ENCODE peak calls at places on chromosomes 3 and 15, in four cellular contexts. E is HepG2, W is NT2/D1, Y is K562. X is an unnamed sample.

GRCh38 chr15:75836953-75837321 is 6.3 kb upstream of the UBE2Q2 start:
- DNase-seq in E (no peak), W (no peak), Y (no peak), X (peak; percentile 69)

GRCh38 chr3:14440531-14441239 is 38.3 kb downstream of the SLC6A6 start:
- DNase-seq in E (no peak), W (no peak), Y (no peak), X (no peak)

GRCh38 chr3:47571391-47572165 is 7.1 kb downstream of the CSPG5 start:
- DNase-seq in E (no peak), W (no peak), Y (no peak), X (no peak)

GRCh38 chr3:15305366-15305844 is 27.0 kb downstream of the SH3BP5 start:
- DNase-seq in E (no peak), W (no peak), Y (peak; percentile 94), X (no peak)

GRCh38 chr3:190384241-190384863 is 3.6 kb upstream of the CLDN16 start:
- DNase-seq in E (peak; percentile 83), W (no peak), Y (no peak), X (peak; percentile 19)

GRCh38 chr15:89383635-89384604 is 49.3 kb upstream of the POLG start:
- DNase-seq in E (no peak), W (no peak), Y (peak; percentile 27), X (no peak)

GRCh38 chr3:13890377-13891016 is 10.6 kb upstream of the WNT7A start:
- DNase-seq in E (no peak), W (no peak), Y (peak; percentile 58), X (no peak)

GRCh38 chr3:63864008-63864871 is 573 bp downstream of the ATXN7 start:
- DNase-seq in E (no peak), W (no peak), Y (peak; percentile 71), X (no peak)

GRCh38 chr15:51303462-51303861 is 34.9 kb downstream of the CYP19A1 start:
- DNase-seq in E (no peak), W (no peak), Y (no peak), X (peak; percentile 15)

GRCh38 chr3:59938857-59939256 is 889.0 kb upstream of the CFAP20DC start:
- DNase-seq in E (no peak), W (no peak), Y (no peak), X (no peak)

GRCh38 chr3:135895734-135896121 is 69.8 kb upstream of the PPP2R3A start:
- DNase-seq in E (no peak), W (no peak), Y (no peak), X (no peak)

GRCh38 chr3:9497821-9498565 is 55.6 kb downstream of the LHFPL4 start:
- DNase-seq in E (no peak), W (no peak), Y (no peak), X (no peak)

GRCh38 chr15:25381579-25381978 is 57.2 kb downstream of the UBE3A start:
- DNase-seq in E (no peak), W (no peak), Y (no peak), X (no peak)

GRCh38 chr3:17782751-17783150 is 40.3 kb upstream of the TBC1D5 start:
- DNase-seq in E (no peak), W (no peak), Y (no peak), X (no peak)

GRCh38 chr15:61530769-61531168 is 301.7 kb upstream of the RORA start:
- DNase-seq in E (no peak), W (no peak), Y (peak; percentile 14), X (no peak)

GRCh38 chr15:91866971-91867372 is 13.5 kb downstream of the SLCO3A1 start:
- DNase-seq in E (no peak), W (no peak), Y (no peak), X (no peak)

GRCh38 chr3:31105438-31106077 is 211.1 kb upstream of the GADL1 start:
- DNase-seq in E (no peak), W (no peak), Y (no peak), X (no peak)

GRCh38 chr15:63978511-63979226 is 67.6 kb downstream of the DAPK2 start:
- DNase-seq in E (no peak), W (no peak), Y (no peak), X (no peak)

GRCh38 chr3:112649478-112649735 is 8.5 kb upstream of the CCDC80 start:
- DNase-seq in E (no peak), W (no peak), Y (no peak), X (no peak)

GRCh38 chr3:138944842-138945645 is 1.9 kb downstream of the FOXL2 start:
- DNase-seq in E (no peak), W (no peak), Y (peak; percentile 42), X (no peak)

GRCh38 chr3:121660356-121661171 is at the start of gene HCLS1:
- DNase-seq in E (no peak), W (no peak), Y (no peak), X (peak; percentile 83)

GRCh38 chr3:29416514-29416913 is 135.6 kb downstream of the RBMS3 start:
- DNase-seq in E (no peak), W (no peak), Y (no peak), X (no peak)

GRCh38 chr15:74908635-74909034 is 2.0 kb upstream of the FAM219B start:
- DNase-seq in E (no peak), W (no peak), Y (no peak), X (no peak)

GRCh38 chr3:4708230-4708629 is 215.1 kb downstream of the ITPR1 start:
- DNase-seq in E (no peak), W (no peak), Y (no peak), X (no peak)

GRCh38 chr3:47856669-47857068 is 53.7 kb downstream of the DHX30 start:
- DNase-seq in E (no peak), W (no peak), Y (no peak), X (no peak)

GRCh38 chr3:29430558-29430971 is 149.7 kb downstream of the RBMS3 start:
- DNase-seq in E (no peak), W (no peak), Y (no peak), X (no peak)

GRCh38 chr3:70550723-70551319 is 238.4 kb upstream of the MDFIC2 start:
- DNase-seq in E (peak; percentile 42), W (no peak), Y (no peak), X (no peak)

GRCh38 chr3:141410408-141410807 is 42.1 kb downstream of the ZBTB38 start:
- DNase-seq in E (no peak), W (no peak), Y (no peak), X (no peak)

GRCh38 chr15:60004846-60005351 is 788 bp downstream of the FOXB1 start:
- DNase-seq in E (no peak), W (no peak), Y (no peak), X (no peak)

GRCh38 chr3:127073931-127074820 is 91.3 kb downstream of the PLXNA1 start:
- DNase-seq in E (no peak), W (no peak), Y (no peak), X (no peak)

GRCh38 chr3:170614214-170614966 is 28.5 kb upstream of the SLC7A14 start:
- DNase-seq in E (no peak), W (no peak), Y (no peak), X (no peak)

GRCh38 chr3:17136251-17136721 is 251.5 kb downstream of the PLCL2 start:
- DNase-seq in E (no peak), W (no peak), Y (no peak), X (no peak)

GRCh38 chr3:48562367-48563095 is 1.1 kb downstream of the UCN2 start:
- DNase-seq in E (no peak), W (no peak), Y (no peak), X (no peak)

GRCh38 chr3:150169279-150169970 is 198.7 kb upstream of the PFN2 start:
- DNase-seq in E (no peak), W (no peak), Y (no peak), X (no peak)

GRCh38 chr3:49616491-49616941 is 57.6 kb upstream of the APEH start:
- DNase-seq in E (no peak), W (peak; percentile 48), Y (no peak), X (no peak)

GRCh38 chr15:83158393-83158792 is 49.2 kb downstream of the HDGFL3 start:
- DNase-seq in E (peak; percentile 3), W (no peak), Y (no peak), X (no peak)

GRCh38 chr3:25428003-25428861 is at the start of gene RARB:
- DNase-seq in E (peak; percentile 66), W (peak; percentile 52), Y (peak; percentile 43), X (no peak)

GRCh38 chr3:53062905-53063304 is 17.0 kb upstream of the SFMBT1 start:
- DNase-seq in E (no peak), W (no peak), Y (no peak), X (no peak)

GRCh38 chr3:53067571-53067970 is 21.7 kb upstream of the SFMBT1 start:
- DNase-seq in E (no peak), W (no peak), Y (no peak), X (no peak)

GRCh38 chr3:53068176-53068575 is 22.3 kb upstream of the SFMBT1 start:
- DNase-seq in E (no peak), W (no peak), Y (no peak), X (no peak)

GRCh38 chr3:53069422-53070068 is 23.7 kb upstream of the SFMBT1 start:
- DNase-seq in E (no peak), W (no peak), Y (no peak), X (no peak)

DNA sequence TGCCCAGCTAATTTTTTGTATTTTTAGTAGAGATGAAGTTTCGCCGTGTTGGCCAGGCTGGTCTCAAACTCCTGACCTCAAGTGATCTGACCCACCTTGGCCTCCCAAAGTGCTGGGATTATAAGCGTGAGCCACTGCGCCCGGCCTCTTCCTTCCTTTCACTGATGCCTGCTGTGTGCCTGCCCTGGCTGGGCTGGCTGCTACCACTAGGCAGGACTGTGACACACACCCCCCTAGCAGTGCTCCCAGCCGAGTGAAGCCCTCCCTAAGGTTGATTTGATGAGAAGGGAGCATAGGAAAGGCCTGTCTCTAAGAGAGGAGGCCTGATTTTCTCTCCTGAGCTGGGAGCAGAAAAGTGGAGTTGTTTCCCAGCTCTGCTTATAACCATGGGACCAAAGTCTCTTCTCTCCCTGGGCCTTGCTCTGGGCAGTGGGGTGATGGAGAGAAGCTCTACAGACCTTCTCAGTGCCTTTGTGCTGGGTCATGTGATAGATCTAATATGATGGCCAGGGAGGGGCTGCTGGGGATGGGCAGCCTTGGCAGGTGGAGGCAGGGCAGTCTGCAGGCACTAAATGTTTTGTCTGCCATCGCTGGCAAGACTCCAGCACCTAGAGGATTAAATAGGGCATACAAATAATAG is 20.1 kb upstream of the SFMBT1 start:
- DNase-seq in E (no peak), W (no peak), Y (no peak), X (no peak)
- TF ChIP-seq YY1 in E (no peak), W (no peak), Y (no peak), X (no peak)

GRCh38 chr15:70023064-70023768 is 74.5 kb downstream of the TLE3 start:
- DNase-seq in E (no peak), W (peak; percentile 25), Y (no peak), X (peak; percentile 74)
- TF ChIP-seq YY1 in E (no peak), W (no peak), Y (no peak), X (no peak)

DNA sequence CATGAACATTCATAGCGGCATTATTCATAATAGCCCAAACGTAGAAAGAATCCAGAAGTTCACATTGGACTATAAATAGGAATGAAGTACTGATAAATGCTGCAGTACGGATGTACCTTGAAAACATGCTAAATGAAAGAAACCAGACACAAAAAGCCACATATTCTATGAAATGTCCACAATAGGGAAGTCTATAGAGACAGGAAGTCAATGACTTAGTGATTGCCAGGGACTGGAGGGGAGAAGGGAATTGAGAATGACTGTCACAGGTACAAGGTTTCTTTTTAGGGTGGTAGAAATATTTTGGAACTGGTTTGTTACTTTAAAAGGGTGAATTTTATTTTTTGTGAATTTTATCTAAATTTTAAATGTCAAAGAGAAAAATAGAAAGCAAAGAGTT is 71.4 kb upstream of the SKOR1 start:
- DNase-seq in E (no peak), W (no peak), Y (no peak), X (no peak)
- TF ChIP-seq YY1 in E (no peak), W (no peak), Y (no peak), X (no peak)

GRCh38 chr15:41254560-41254959 is 23.5 kb downstream of the CHP1 start:
- DNase-seq in E (no peak), W (no peak), Y (no peak), X (no peak)
- TF ChIP-seq YY1 in E (no peak), W (no peak), Y (no peak), X (no peak)

GRCh38 chr3:37770336-37770735 is 91.3 kb upstream of the CTDSPL start:
- DNase-seq in E (no peak), W (no peak), Y (no peak), X (no peak)
- TF ChIP-seq YY1 in E (no peak), W (no peak), Y (no peak), X (no peak)